ENCODE peak calls at places on chromosomes 11 and 22, in ten cellular contexts. U is ovary; R is neural progenitor cell; P is GM12865; A is lung; C is choroid plexus epithelial cell; I is fibroblast of lung; Z is AG04450; H is DND-41; O is CD8-positive, alpha-beta T cell. Y is an unnamed sample.

GRCh38 chr22:29520851-29521250 is 32.7 kb downstream of the THOC5 start:
- DNase-seq in U (no peak), R (no peak), P (no peak), A (no peak), C (peak), I (peak), Z (peak), H (no peak), O (no peak), Y (peak)

GRCh38 chr11:125412177-125412496 is 83.9 kb downstream of the FEZ1 start:
- DNase-seq in U (no peak), R (no peak), P (no peak), A (no peak), C (no peak), I (no peak), Z (no peak), H (no peak), O (no peak), Y (no peak)

GRCh38 chr11:73242291-73243092 is 24.4 kb downstream of the P2RY2 start:
- DNase-seq in U (peak), R (peak), P (peak), A (peak), C (peak), I (peak), Z (peak), H (peak), O (peak), Y (peak)

GRCh38 chr11:123235117-123235686 is 40.2 kb upstream of the CLMP start:
- DNase-seq in U (peak), R (peak), P (peak), A (peak), C (peak), I (no peak), Z (no peak), H (peak), O (peak), Y (peak)

GRCh38 chr22:19419464-19420178 is 11.9 kb downstream of the HIRA start:
- DNase-seq in U (no peak), R (no peak), P (peak), A (no peak), C (peak), I (no peak), Z (no peak), H (peak), O (peak), Y (peak)

GRCh38 chr11:70601861-70602575 is 203.7 kb downstream of the CTTN start:
- DNase-seq in U (no peak), R (no peak), P (no peak), A (no peak), C (no peak), I (no peak), Z (no peak), H (no peak), O (no peak), Y (no peak)

GRCh38 chr11:75668508-75669297 is at the start of gene MAP6:
- DNase-seq in U (peak), R (peak), P (peak), A (no peak), C (no peak), I (peak), Z (no peak), H (no peak), O (no peak), Y (no peak)

GRCh38 chr22:37747090-37747714 is 50.4 kb downstream of the TRIOBP start:
- DNase-seq in U (peak), R (peak), P (peak), A (no peak), C (peak), I (peak), Z (no peak), H (no peak), O (no peak), Y (peak)

GRCh38 chr11:119175493-119176077 is 7.1 kb downstream of the NLRX1 start:
- DNase-seq in U (no peak), R (no peak), P (no peak), A (no peak), C (peak), I (peak), Z (no peak), H (no peak), O (no peak), Y (peak)

GRCh38 chr22:45187891-45188290 is 24.2 kb downstream of the NUP50 start:
- DNase-seq in U (no peak), R (no peak), P (no peak), A (no peak), C (no peak), I (no peak), Z (no peak), H (no peak), O (no peak), Y (no peak)

GRCh38 chr11:61187505-61188130 is 15.7 kb upstream of the PGA3 start:
- DNase-seq in U (peak), R (peak), P (peak), A (peak), C (peak), I (peak), Z (peak), H (peak), O (peak), Y (peak)

DNA sequence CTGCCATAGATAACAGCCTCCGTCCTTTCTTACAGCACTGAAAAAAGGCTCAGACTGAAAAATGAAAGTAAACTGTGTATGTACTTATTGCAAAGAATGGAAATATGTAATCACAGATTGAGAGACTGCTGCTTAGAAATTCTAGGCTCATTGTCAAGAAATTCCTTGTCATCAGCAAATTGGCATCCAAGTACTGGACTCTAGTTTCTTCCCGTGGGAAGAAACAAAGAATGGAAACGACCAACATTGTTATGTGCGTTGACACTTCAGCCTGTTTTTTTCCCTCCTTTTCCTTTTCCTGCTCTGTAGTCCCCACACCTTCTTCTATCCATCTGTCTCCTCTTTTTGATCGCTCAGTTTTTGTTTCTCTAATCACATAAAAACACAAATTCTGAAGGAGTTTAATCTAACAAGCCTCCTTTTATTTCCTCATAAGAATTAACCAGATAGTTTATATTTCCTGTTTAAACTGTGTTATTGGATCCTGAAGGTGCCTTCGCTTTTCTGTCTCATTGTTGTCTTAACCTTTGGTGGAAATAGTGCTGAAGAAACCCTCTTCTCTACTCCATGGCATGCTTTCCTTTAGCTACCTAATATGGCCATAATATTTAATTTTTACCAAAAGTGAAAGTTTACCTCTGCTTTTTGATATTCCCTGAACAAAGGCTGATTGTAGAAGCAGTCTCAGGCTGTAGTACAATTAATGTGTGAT is 20.0 kb upstream of the CASP12 start:
- DNase-seq in U (no peak), R (no peak), P (no peak), A (no peak), C (peak), I (peak), Z (peak), H (peak), O (no peak), Y (peak)
- H3K4me3 ChIP-seq in U (peak), R (no peak), P (no peak), A (no peak), C (peak), I (peak), Z (peak), H (peak), O (peak), Y (peak)

GRCh38 chr11:105202422-105202821 is 62.9 kb upstream of the CARD18 start:
- DNase-seq in U (no peak), R (no peak), P (no peak), A (no peak), C (no peak), I (no peak), Z (no peak), H (peak), O (no peak), Y (no peak)
- H3K4me3 ChIP-seq in U (no peak), R (no peak), P (no peak), A (no peak), C (no peak), I (no peak), Z (no peak), H (peak), O (no peak), Y (no peak)

GRCh38 chr11:105466582-105467228 is 143.2 kb upstream of the GRIA4 start:
- DNase-seq in U (no peak), R (no peak), P (no peak), A (no peak), C (peak), I (peak), Z (peak), H (no peak), O (no peak), Y (peak)

GRCh38 chr11:105469931-105470330 is 139.9 kb upstream of the GRIA4 start:
- DNase-seq in U (no peak), R (no peak), P (no peak), A (no peak), C (no peak), I (no peak), Z (no peak), H (no peak), O (no peak), Y (no peak)

GRCh38 chr11:105468154-105468553 is 141.7 kb upstream of the GRIA4 start:
- DNase-seq in U (no peak), R (no peak), P (no peak), A (no peak), C (peak), I (no peak), Z (no peak), H (no peak), O (no peak), Y (peak)
- H3K4me3 ChIP-seq in U (no peak), R (no peak), P (no peak), A (no peak), C (no peak), I (no peak), Z (no peak), H (no peak), O (no peak), Y (no peak)

DNA sequence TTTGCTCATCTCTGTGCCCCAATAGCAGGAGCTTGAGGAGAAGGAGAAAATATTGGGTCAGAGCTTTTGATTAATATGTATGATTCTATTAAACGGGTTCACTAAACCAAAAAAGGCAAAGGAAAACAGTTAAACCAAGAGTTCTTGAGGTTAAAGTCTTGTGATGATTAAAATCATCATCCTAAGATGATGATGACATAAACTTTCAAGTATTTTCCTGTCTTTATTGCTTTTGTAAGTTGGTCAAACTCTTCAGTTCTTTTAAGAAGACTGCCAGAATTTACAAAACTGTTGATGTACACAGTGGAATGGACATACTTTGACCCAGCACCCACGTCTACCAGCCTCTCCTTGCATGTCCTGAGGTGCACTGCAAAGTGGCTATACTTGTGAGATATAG is 41.0 kb downstream of the FDX1 start:
- DNase-seq in U (no peak), R (no peak), P (no peak), A (no peak), C (peak), I (peak), Z (no peak), H (no peak), O (no peak), Y (no peak)
- H3K4me3 ChIP-seq in U (no peak), R (no peak), P (no peak), A (no peak), C (no peak), I (no peak), Z (no peak), H (no peak), O (no peak), Y (no peak)

Y was measured in fibroblast of pulmonary artery.